ENCODE peak calls at places on chromosome 4, in ten cellular contexts. A, G, U, V, Y, D, P, S, K and Z are unnamed samples.

GRCh38 chr4:169485084-169485483 is 127.3 kb downstream of the NEK1 start:
- DNase-seq in A (no peak), G (no peak), U (no peak), V (no peak), Y (no peak), D (no peak), P (no peak), S (no peak), K (no peak), Z (no peak)

GRCh38 chr4:67198757-67199156 is 346.5 kb downstream of the CENPC start:
- DNase-seq in A (no peak), G (no peak), U (no peak), V (no peak), Y (peak), D (no peak), P (peak), S (no peak), K (no peak), Z (no peak)

GRCh38 chr4:127686656-127687055 is 43.5 kb upstream of the SLC25A31 start:
- DNase-seq in A (no peak), G (no peak), U (no peak), V (no peak), Y (no peak), D (no peak), P (no peak), S (peak), K (no peak), Z (no peak)

GRCh38 chr4:1910643-1911042 is 39.5 kb downstream of the NSD2 start:
- DNase-seq in A (no peak), G (no peak), U (no peak), V (no peak), Y (peak), D (peak), P (peak), S (no peak), K (no peak), Z (no peak)

GRCh38 chr4:124173892-124174291 is 538.6 kb downstream of the ANKRD50 start:
- DNase-seq in A (no peak), G (no peak), U (no peak), V (no peak), Y (no peak), D (no peak), P (no peak), S (no peak), K (no peak), Z (no peak)

GRCh38 chr4:8837181-8837811 is 34.3 kb downstream of the HMX1 start:
- DNase-seq in A (peak), G (no peak), U (peak), V (peak), Y (no peak), D (peak), P (no peak), S (no peak), K (no peak), Z (no peak)

GRCh38 chr4:11228575-11228974 is 200.1 kb downstream of the HS3ST1 start:
- DNase-seq in A (no peak), G (no peak), U (no peak), V (no peak), Y (no peak), D (no peak), P (no peak), S (no peak), K (no peak), Z (no peak)

GRCh38 chr4:105434940-105435339 is 38.9 kb downstream of the PPA2 start:
- DNase-seq in A (no peak), G (no peak), U (no peak), V (no peak), Y (no peak), D (no peak), P (no peak), S (no peak), K (no peak), Z (no peak)

GRCh38 chr4:38154681-38155588 is 194.7 kb downstream of the PTTG2 start:
- DNase-seq in A (peak), G (peak), U (no peak), V (no peak), Y (peak), D (no peak), P (peak), S (no peak), K (no peak), Z (no peak)

GRCh38 chr4:24583451-24584174 is 741 bp downstream of the DHX15 start:
- DNase-seq in A (peak), G (peak), U (peak), V (peak), Y (peak), D (peak), P (peak), S (peak), K (no peak), Z (peak)

GRCh38 chr4:42712854-42713253 is 55.9 kb upstream of the ATP8A1 start:
- DNase-seq in A (no peak), G (no peak), U (no peak), V (no peak), Y (no peak), D (no peak), P (no peak), S (no peak), K (no peak), Z (no peak)

GRCh38 chr4:172680701-172681100 is 487.9 kb upstream of the GALNT7 start:
- DNase-seq in A (no peak), G (no peak), U (no peak), V (no peak), Y (no peak), D (no peak), P (no peak), S (no peak), K (no peak), Z (no peak)

GRCh38 chr4:145840162-145840768 is 98.4 kb downstream of the ZNF827 start:
- DNase-seq in A (no peak), G (no peak), U (no peak), V (no peak), Y (peak), D (no peak), P (peak), S (peak), K (no peak), Z (no peak)

GRCh38 chr4:186725422-186726149 is 1.9 kb upstream of the FAT1 start:
- DNase-seq in A (peak), G (peak), U (peak), V (peak), Y (peak), D (peak), P (peak), S (peak), K (no peak), Z (peak)

GRCh38 chr4:141802324-141802723 is 165.9 kb downstream of the IL15 start:
- DNase-seq in A (no peak), G (no peak), U (no peak), V (no peak), Y (no peak), D (no peak), P (peak), S (no peak), K (no peak), Z (no peak)

GRCh38 chr4:73127839-73128448 is 58.4 kb upstream of the COX18 start:
- DNase-seq in A (no peak), G (no peak), U (no peak), V (no peak), Y (peak), D (no peak), P (peak), S (no peak), K (no peak), Z (no peak)

GRCh38 chr4:144645621-144646522 is at the start of gene HHIP:
- DNase-seq in A (peak), G (no peak), U (peak), V (peak), Y (peak), D (no peak), P (peak), S (no peak), K (no peak), Z (peak)

GRCh38 chr4:177485528-177485927 is 43.3 kb upstream of the AGA start:
- DNase-seq in A (no peak), G (no peak), U (no peak), V (no peak), Y (no peak), D (no peak), P (peak), S (no peak), K (no peak), Z (no peak)

GRCh38 chr4:6749340-6750171 is 33.0 kb upstream of the KIAA0232 start:
- DNase-seq in A (peak), G (peak), U (peak), V (peak), Y (peak), D (peak), P (peak), S (peak), K (no peak), Z (no peak)

GRCh38 chr4:147709999-147710398 is 21.9 kb upstream of the ARHGAP10 start:
- DNase-seq in A (no peak), G (no peak), U (no peak), V (no peak), Y (no peak), D (no peak), P (no peak), S (no peak), K (no peak), Z (no peak)

GRCh38 chr4:2067446-2068197 is 8.5 kb downstream of the NAT8L start:
- DNase-seq in A (no peak), G (no peak), U (no peak), V (peak), Y (no peak), D (no peak), P (no peak), S (no peak), K (no peak), Z (peak)

GRCh38 chr4:7692451-7693236 is 247.0 kb downstream of the AFAP1 start:
- DNase-seq in A (no peak), G (no peak), U (no peak), V (no peak), Y (no peak), D (no peak), P (no peak), S (no peak), K (no peak), Z (no peak)

GRCh38 chr4:103451341-103451740 is 253.2 kb upstream of the CENPE start:
- DNase-seq in A (no peak), G (no peak), U (no peak), V (no peak), Y (no peak), D (no peak), P (no peak), S (peak), K (no peak), Z (no peak)

GRCh38 chr4:97498875-97499274 is 644.4 kb downstream of the STPG2 start:
- DNase-seq in A (no peak), G (no peak), U (no peak), V (no peak), Y (no peak), D (no peak), P (peak), S (peak), K (no peak), Z (no peak)

GRCh38 chr4:3824521-3825270 is 58.5 kb downstream of the ADRA2C start:
- DNase-seq in A (no peak), G (no peak), U (no peak), V (no peak), Y (no peak), D (no peak), P (no peak), S (no peak), K (no peak), Z (no peak)

GRCh38 chr4:82560853-82561744 is 689 bp downstream of the TMEM150C start:
- DNase-seq in A (no peak), G (no peak), U (no peak), V (no peak), Y (no peak), D (no peak), P (no peak), S (no peak), K (no peak), Z (peak)

DNA sequence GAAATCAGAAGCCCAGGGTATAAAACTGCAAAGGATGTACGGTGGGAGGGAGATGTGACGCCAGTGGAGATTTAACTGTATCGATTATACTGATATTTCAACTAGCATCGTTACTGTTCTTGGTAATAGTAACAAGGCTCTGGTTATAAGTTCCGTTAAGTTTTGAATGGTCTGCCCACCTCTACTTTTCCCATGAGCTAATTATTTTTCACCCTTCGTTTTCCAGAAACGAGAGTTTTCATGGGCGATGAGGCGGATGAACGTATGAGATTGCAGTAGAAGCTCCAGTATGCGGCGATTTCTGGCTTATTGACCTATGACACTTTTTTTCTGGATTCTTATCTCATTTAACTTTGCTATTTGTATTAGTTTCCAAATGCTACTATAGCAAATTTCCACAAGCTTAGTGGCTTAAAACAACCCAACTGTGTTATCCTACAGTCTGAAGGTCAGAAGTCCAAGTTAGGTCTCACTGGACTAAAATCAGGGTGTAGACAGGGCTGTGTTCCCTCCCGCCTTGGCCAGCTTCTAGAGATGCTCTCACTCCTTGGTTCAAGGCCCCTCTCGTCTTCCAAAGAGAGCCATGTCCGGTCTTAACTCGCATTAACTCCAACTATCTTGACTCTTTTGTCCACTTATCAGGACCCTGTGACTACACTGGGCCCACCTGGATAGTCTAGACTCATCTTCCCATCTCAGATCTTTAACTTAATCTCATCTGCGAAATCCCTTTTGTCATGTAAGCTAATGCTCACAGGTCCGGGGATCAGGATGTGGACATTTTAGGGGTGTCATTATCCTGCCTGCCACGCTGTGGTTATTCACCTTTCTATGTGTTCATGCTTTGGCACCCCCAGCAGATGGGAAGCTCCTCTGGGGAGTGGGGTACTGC is 122.5 kb downstream of the IRF2 start:
- DNase-seq in A (no peak), G (no peak), U (no peak), V (no peak), Y (no peak), D (no peak), P (no peak), S (no peak), K (no peak), Z (no peak)
- TF ChIP-seq POLR2A in A (no peak), G (no peak), U (no peak), V (no peak), Y (no peak), D (no peak), P (no peak), S (no peak), K (no peak), Z (no peak)

GRCh38 chr4:48268956-48269860 is at the start of gene TEC:
- DNase-seq in A (peak), G (peak), U (no peak), V (peak), Y (peak), D (peak), P (peak), S (peak), K (no peak), Z (peak)
- TF ChIP-seq POLR2A in A (peak), G (no peak), U (peak), V (peak), Y (peak), D (peak), P (peak), S (peak), K (peak), Z (no peak)

GRCh38 chr4:28682872-28683271 is 1822.2 kb downstream of the STIM2 start:
- DNase-seq in A (no peak), G (no peak), U (no peak), V (no peak), Y (no peak), D (no peak), P (no peak), S (no peak), K (no peak), Z (no peak)
- TF ChIP-seq POLR2A in A (no peak), G (no peak), U (no peak), V (no peak), Y (no peak), D (no peak), P (no peak), S (no peak), K (no peak), Z (no peak)

GRCh38 chr4:121696641-121697461 is at the start of gene ANXA5:
- DNase-seq in A (peak), G (peak), U (peak), V (peak), Y (peak), D (peak), P (peak), S (peak), K (no peak), Z (peak)
- TF ChIP-seq POLR2A in A (peak), G (no peak), U (peak), V (peak), Y (peak), D (peak), P (peak), S (peak), K (peak), Z (peak)